ENCODE peak calls at places on chromosomes 5 and 9, in eight cellular contexts. P, I, A, U, S, F, B and L are unnamed samples.

GRCh38 chr9:20728493-20729220 is 44.6 kb downstream of the FOCAD start:
- DNase-seq in A (no peak), U (no peak), P (peak; percentile 25), S (no peak), F (no peak), I (no peak), B (no peak), L (peak; percentile 69)

GRCh38 chr9:114177423-114178064 is 22.2 kb downstream of the COL27A1 start:
- DNase-seq in P (peak; percentile 60), B (no peak), U (no peak), I (no peak), A (no peak), S (no peak), F (no peak), L (peak; percentile 51)

GRCh38 chr5:147880461-147880860 is 1.9 kb downstream of the SCGB3A2 start:
- DNase-seq in A (no peak), P (no peak), U (no peak), F (no peak), I (no peak), B (no peak), S (no peak), L (no peak)

GRCh38 chr5:113367586-113367985 is 67.2 kb downstream of the TSSK1B start:
- DNase-seq in S (no peak), I (no peak), F (no peak), P (no peak), B (no peak), U (no peak), A (no peak), L (no peak)

GRCh38 chr5:179406031-179406681 is 60.9 kb upstream of the ADAMTS2 start:
- DNase-seq in I (no peak), A (no peak), S (no peak), P (peak; percentile 38), U (peak; percentile 43), B (no peak), F (no peak), L (no peak)

GRCh38 chr9:110536802-110537201 is 42.7 kb downstream of the SVEP1 start:
- DNase-seq in A (no peak), B (no peak), P (peak; percentile 85), F (no peak), I (no peak), S (no peak), U (no peak), L (no peak)

GRCh38 chr5:31196309-31196708 is 2.8 kb downstream of the CDH6 start:
- DNase-seq in B (no peak), F (no peak), I (no peak), A (no peak), U (peak; percentile 30), P (peak; percentile 70), S (no peak), L (peak; percentile 60)

GRCh38 chr5:180591249-180591887 is at the start of gene SCGB3A1:
- DNase-seq in F (no peak), P (peak; percentile 24), B (peak; percentile 34), I (no peak), U (no peak), S (no peak), A (no peak), L (no peak)

GRCh38 chr9:20618361-20618799 is 3.9 kb downstream of the MLLT3 start:
- DNase-seq in U (no peak), F (no peak), A (no peak), P (peak; percentile 79), I (no peak), S (no peak), B (peak; percentile 36), L (no peak)

GRCh38 chr9:33924978-33925797 is 108.2 kb downstream of the UBE2R2 start:
- DNase-seq in P (peak; percentile 72), U (peak; percentile 64), B (no peak), A (no peak), I (no peak), S (peak; percentile 11), F (no peak), L (peak; percentile 67)

GRCh38 chr5:123496892-123497291 is 15.1 kb upstream of the CSNK1G3 start:
- DNase-seq in P (no peak), A (no peak), S (no peak), B (no peak), I (no peak), U (no peak), F (no peak), L (no peak)

GRCh38 chr5:1322955-1323802 is 21.7 kb downstream of the CLPTM1L start:
- DNase-seq in S (no peak), B (no peak), P (no peak), F (no peak), A (no peak), I (no peak), U (no peak), L (no peak)

GRCh38 chr5:172904643-172905345 is 54.4 kb upstream of the RPL26L1 start:
- DNase-seq in A (no peak), S (no peak), U (no peak), I (peak; percentile 79), B (peak; percentile 84), P (peak; percentile 61), F (no peak), L (no peak)

GRCh38 chr5:102048940-102049339 is 247.1 kb downstream of the SLCO4C1 start:
- DNase-seq in A (no peak), U (no peak), B (no peak), P (no peak), I (no peak), F (no peak), S (no peak), L (peak; percentile 76)

GRCh38 chr5:151757233-151758140 is 944 bp downstream of the ATOX1 start:
- DNase-seq in S (no peak), F (no peak), I (no peak), P (no peak), U (no peak), B (no peak), A (no peak), L (no peak)

DNA sequence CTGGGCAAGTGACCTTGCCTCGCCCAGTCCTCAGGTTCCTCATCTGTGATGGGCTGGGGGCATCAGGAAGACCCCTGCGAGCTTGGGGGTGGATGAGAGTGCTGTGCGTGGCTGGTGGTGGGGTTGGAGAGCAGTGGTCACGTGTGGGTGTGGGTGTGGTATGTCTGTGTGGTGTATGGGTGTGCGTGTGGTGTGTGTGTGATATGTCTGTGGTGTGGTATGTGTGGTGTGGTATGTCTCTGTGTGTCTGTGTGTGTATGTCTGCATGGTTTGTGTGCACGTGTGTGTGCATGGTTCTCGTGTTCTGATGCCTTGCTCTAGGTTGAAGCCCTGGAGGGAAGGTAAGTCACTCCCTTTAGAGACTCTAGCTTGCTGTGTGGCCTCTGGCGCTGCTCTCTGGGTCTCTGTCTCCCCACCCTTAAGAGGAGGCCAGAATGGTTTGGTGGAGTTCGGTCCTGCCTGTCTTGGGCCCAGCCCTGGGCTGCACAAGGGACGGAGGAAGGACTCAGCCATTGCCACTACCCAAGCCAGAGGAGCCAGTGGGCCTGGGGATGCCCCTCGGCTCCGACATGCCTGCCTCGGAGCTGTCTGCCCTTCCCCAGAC is 87.0 kb downstream of the RXRA start:
- DNase-seq in U (no peak), S (no peak), B (no peak), P (no peak), I (no peak), F (no peak), A (no peak), L (no peak)
- H3K4me1 ChIP-seq in U (peaks cover 5% of the 10 kb centered on the region), S (no peaks in the 10 kb centered on the region), B (peaks cover 45% of the 10 kb centered on the region), P (peaks cover 19% of the 10 kb centered on the region), I (peaks cover 86% of the 10 kb centered on the region), F (peaks cover 9% of the 10 kb centered on the region), A (peaks cover under 1% of the 10 kb centered on the region), L (no peaks in the 10 kb centered on the region)

DNA sequence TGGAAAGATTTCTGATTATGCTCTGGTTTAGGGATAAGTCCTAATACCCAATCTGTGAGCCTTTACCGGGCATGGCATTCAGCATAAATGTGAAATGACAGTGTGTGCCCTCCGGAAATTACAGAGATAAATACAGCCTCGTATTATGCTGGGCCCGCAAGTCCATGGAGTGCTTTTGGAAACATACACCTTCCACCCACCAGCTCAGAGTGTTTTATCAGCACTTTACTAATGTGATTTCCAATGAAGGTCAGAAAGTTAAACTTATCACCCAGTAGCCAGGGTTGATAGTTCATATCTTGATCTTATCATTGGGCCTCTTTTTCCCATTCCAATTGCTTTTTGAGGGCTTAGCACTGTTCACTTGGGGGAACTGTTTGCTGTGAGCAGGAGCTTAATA is 94.8 kb downstream of the SGCD start:
- DNase-seq in U (no peak), F (no peak), S (no peak), A (no peak), I (no peak), P (no peak), B (no peak), L (no peak)
- H3K9me3 ChIP-seq in U (no peaks in the 10 kb centered on the region), F (no peaks in the 10 kb centered on the region), S (no peaks in the 10 kb centered on the region), A (no peaks in the 10 kb centered on the region), I (no peaks in the 10 kb centered on the region), P (no peaks in the 10 kb centered on the region), B (no peaks in the 10 kb centered on the region), L (no peaks in the 10 kb centered on the region)

DNA sequence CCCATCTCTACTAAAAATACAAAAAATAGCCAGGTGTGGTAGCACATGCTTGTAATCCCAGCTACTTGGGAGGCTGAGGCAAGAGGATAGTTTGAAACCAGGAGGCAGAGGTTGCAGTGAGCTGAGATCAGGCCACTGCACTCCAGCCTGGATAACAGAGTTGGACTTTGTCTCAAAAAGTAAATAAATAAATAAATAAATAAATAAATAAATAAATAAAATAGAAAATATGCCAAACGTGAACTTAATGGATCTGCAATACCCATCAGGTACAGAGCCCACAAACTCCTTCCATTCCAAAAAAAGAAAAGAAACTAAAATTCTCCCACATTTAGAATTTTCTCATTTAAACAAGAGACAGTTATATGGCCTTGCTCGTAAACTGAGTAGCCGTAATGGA is 702.7 kb downstream of the CDH18 start:
- DNase-seq in I (no peak), A (no peak), P (no peak), F (no peak), S (no peak), B (no peak), U (no peak), L (no peak)
- H3K4me3 ChIP-seq in I (no peak overlapping the region), A (no peak overlapping the region), P (no peak overlapping the region), F (no peak overlapping the region), S (no peak overlapping the region), B (no peak overlapping the region), U (no peak overlapping the region), L (no peak overlapping the region)

GRCh38 chr5:74634611-74635286 is 5.8 kb downstream of the ENC1 start:
- DNase-seq in P (no peak), U (no peak), S (no peak), I (no peak), F (no peak), A (no peak), B (no peak), L (peak; percentile 24)

GRCh38 chr5:74636149-74636548 is 4.4 kb downstream of the ENC1 start:
- DNase-seq in F (no peak), U (no peak), I (no peak), B (no peak), A (no peak), P (no peak), S (no peak), L (no peak)

GRCh38 chr5:74638776-74639537 is 1.6 kb downstream of the ENC1 start:
- DNase-seq in F (no peak), U (peak; percentile 25), I (no peak), B (no peak), S (peak; percentile 31), A (no peak), P (peak; percentile 62), L (peak; percentile 48)

GRCh38 chr5:74633710-74634109 is 6.8 kb downstream of the ENC1 start:
- DNase-seq in A (no peak), S (no peak), U (no peak), F (no peak), I (no peak), P (no peak), B (no peak), L (peak; percentile 24)

DNA sequence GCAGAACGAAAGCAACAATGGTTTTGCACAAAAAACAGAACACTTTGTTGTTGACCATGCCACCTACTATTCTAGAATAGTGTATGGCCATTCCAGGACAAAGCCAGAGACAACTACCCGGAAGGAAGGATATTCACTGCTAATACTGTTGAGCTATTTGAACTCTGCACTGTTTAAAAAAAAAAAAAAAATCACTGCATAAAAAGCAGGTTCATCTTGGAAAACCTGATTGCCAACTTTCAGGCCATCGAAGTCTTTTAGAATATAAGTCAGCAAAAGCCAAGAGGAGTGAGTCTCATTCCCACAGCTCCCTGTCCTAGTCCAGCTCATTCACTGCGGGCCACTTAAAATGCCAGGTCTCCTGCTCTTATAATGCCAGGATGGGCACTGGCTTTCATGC is 4.0 kb downstream of the ENC1 start:
- DNase-seq in A (no peak), S (no peak), I (no peak), U (no peak), F (no peak), P (no peak), B (no peak), L (no peak)
- H3K4me1 ChIP-seq in A (peaks cover 19% of the 10 kb centered on the region), S (peaks cover 15% of the 10 kb centered on the region), I (peaks cover 21% of the 10 kb centered on the region), U (peaks cover 8% of the 10 kb centered on the region), F (peaks cover 28% of the 10 kb centered on the region), P (peaks cover 38% of the 10 kb centered on the region), B (peaks cover 12% of the 10 kb centered on the region), L (peaks cover 54% of the 10 kb centered on the region)